ENCODE peak calls at places on chromosome 3, in seven cellular contexts. G, L, O, J, Z, U and Y are unnamed samples.

GRCh38 chr3:102125197-102125993 is 276.1 kb downstream of the NFKBIZ start:
- DNase-seq in G (no peak), L (no peak), O (no peak), J (no peak), Z (no peak), U (no peak), Y (no peak)

GRCh38 chr3:168053115-168053514 is 42.6 kb downstream of the GOLIM4 start:
- DNase-seq in G (no peak), L (peak), O (no peak), J (no peak), Z (no peak), U (peak), Y (no peak)

GRCh38 chr3:192772495-192772894 is 45.2 kb upstream of the FGF12 start:
- DNase-seq in G (peak), L (no peak), O (peak), J (peak), Z (peak), U (peak), Y (peak)

GRCh38 chr3:63908081-63908736 is 4.0 kb downstream of the SCAANT1 start:
- DNase-seq in G (peak), L (peak), O (no peak), J (no peak), Z (no peak), U (peak), Y (no peak)

GRCh38 chr3:66495633-66496032 is 5.2 kb downstream of the LRIG1 start:
- DNase-seq in G (no peak), L (no peak), O (no peak), J (no peak), Z (peak), U (no peak), Y (no peak)

GRCh38 chr3:139764936-139765335 is 87.2 kb upstream of the NMNAT3 start:
- DNase-seq in G (peak), L (peak), O (peak), J (no peak), Z (no peak), U (peak), Y (no peak)

GRCh38 chr3:65888980-65889706 is 149.6 kb downstream of the MAGI1 start:
- DNase-seq in G (peak), L (peak), O (peak), J (no peak), Z (peak), U (peak), Y (no peak)

GRCh38 chr3:111913163-111913763 is 54.2 kb downstream of the PHLDB2 start:
- DNase-seq in G (no peak), L (no peak), O (no peak), J (no peak), Z (no peak), U (no peak), Y (no peak)

GRCh38 chr3:14728113-14728512 is 53.2 kb downstream of the C3orf20 start:
- DNase-seq in G (no peak), L (no peak), O (no peak), J (no peak), Z (no peak), U (no peak), Y (no peak)

GRCh38 chr3:190825389-190826016 is 37.0 kb downstream of the GMNC start:
- DNase-seq in G (no peak), L (peak), O (peak), J (no peak), Z (no peak), U (peak), Y (no peak)

GRCh38 chr3:47856669-47857068 is 53.7 kb downstream of the DHX30 start:
- DNase-seq in G (no peak), L (no peak), O (no peak), J (no peak), Z (no peak), U (no peak), Y (no peak)

GRCh38 chr3:194139085-194139976 is 3.4 kb downstream of the HES1 start:
- DNase-seq in G (peak), L (no peak), O (peak), J (peak), Z (peak), U (peak), Y (peak)

DNA sequence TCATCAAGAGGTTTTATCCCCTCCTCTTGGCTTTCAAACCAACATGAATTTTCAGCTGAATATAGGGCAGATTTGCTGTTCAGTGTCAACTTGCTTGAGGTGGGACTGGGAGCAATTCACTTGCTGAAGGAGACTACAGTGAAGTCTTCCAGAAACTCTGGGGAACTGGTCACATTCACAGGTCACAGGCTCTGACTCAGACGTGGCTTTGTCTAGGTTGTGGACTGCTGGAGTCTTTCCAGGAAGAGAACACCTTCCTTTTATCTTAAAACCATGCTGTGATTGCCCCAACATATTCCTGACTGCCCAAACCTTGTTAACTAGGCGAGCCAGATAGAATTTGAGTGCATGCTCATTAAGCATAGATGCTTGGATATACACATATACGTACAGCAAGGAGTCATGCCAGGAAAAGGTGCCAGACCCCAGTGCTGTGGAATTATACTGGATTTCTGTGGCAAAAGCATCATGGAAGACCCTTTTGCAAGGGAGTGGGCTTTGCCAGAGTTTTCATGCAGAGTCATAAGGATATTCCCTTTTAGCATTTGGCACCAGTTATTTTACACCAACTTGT is 399.1 kb upstream of the TBL1XR1 start:
- DNase-seq in G (no peak), L (no peak), O (peak), J (no peak), Z (no peak), U (peak), Y (no peak)
- H2AFZ ChIP-seq in G (no peak), L (no peak), O (no peak), J (no peak), Z (no peak), U (no peak), Y (no peak)

GRCh38 chr3:196688349-196688748 is 23.7 kb downstream of the CEP19 start:
- DNase-seq in G (peak), L (peak), O (peak), J (no peak), Z (no peak), U (peak), Y (no peak)

GRCh38 chr3:196694941-196695848 is 16.9 kb downstream of the CEP19 start:
- DNase-seq in G (no peak), L (no peak), O (no peak), J (no peak), Z (no peak), U (no peak), Y (no peak)

GRCh38 chr3:196686436-196686835 is 25.6 kb downstream of the CEP19 start:
- DNase-seq in G (no peak), L (no peak), O (no peak), J (no peak), Z (no peak), U (peak), Y (no peak)

GRCh38 chr3:196694202-196694638 is 17.8 kb downstream of the CEP19 start:
- DNase-seq in G (peak), L (peak), O (no peak), J (no peak), Z (no peak), U (peak), Y (no peak)

GRCh38 chr3:196689941-196690660 is 21.9 kb downstream of the CEP19 start:
- DNase-seq in G (no peak), L (no peak), O (no peak), J (no peak), Z (no peak), U (no peak), Y (peak)
- H2AFZ ChIP-seq in G (no peak), L (no peak), O (no peak), J (peak), Z (no peak), U (no peak), Y (peak)

GRCh38 chr3:175002732-175003143 is 143.6 kb downstream of the NAALADL2 start:
- DNase-seq in G (peak), L (peak), O (peak), J (no peak), Z (no peak), U (peak), Y (no peak)

GRCh38 chr3:175005881-175006280 is 146.7 kb downstream of the NAALADL2 start:
- DNase-seq in G (no peak), L (peak), O (no peak), J (no peak), Z (no peak), U (peak), Y (no peak)

GRCh38 chr3:175003590-175003989 is 144.5 kb downstream of the NAALADL2 start:
- DNase-seq in G (no peak), L (no peak), O (no peak), J (no peak), Z (no peak), U (no peak), Y (no peak)

GRCh38 chr3:175007316-175007715 is 148.2 kb downstream of the NAALADL2 start:
- DNase-seq in G (no peak), L (no peak), O (no peak), J (no peak), Z (no peak), U (no peak), Y (no peak)

DNA sequence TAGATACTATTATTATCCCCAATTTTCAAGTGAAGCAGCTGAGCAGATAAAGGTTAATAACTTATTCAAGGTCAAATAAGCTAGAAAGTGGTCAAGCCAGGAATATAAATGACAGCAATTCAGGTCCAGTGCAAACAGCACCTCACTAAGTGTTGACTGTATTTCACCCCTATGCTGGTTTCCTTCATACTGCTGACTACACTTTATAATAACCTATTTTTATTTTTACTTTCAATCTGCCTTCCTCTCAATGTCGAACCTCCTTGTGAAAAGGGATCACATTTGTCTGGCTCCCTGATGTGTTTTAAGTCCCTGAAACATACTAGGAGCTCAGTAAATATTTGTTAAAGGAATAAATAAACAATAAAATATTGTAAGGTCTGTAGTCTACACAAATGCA is 146.1 kb downstream of the NAALADL2 start:
- DNase-seq in G (no peak), L (peak), O (no peak), J (no peak), Z (peak), U (peak), Y (no peak)
- H2AFZ ChIP-seq in G (no peak), L (peak), O (no peak), J (no peak), Z (peak), U (peak), Y (no peak)

GRCh38 chr3:198043149-198043548 is 83.1 kb downstream of the LMLN start:
- DNase-seq in G (no peak), L (no peak), O (no peak), J (no peak), Z (no peak), U (no peak), Y (no peak)
- H2AFZ ChIP-seq in G (no peak), L (no peak), O (no peak), J (no peak), Z (no peak), U (no peak), Y (no peak)

GRCh38 chr3:88150371-88150770 is 612 bp downstream of the C3orf38 start:
- DNase-seq in G (no peak), L (no peak), O (peak), J (no peak), Z (peak), U (peak), Y (peak)

GRCh38 chr3:88150771-88151170 is 1.0 kb downstream of the C3orf38 start:
- DNase-seq in G (no peak), L (no peak), O (no peak), J (no peak), Z (no peak), U (peak), Y (peak)

GRCh38 chr3:88149516-88150362 is at the start of gene C3orf38:
- DNase-seq in G (peak), L (peak), O (peak), J (peak), Z (peak), U (peak), Y (peak)

GRCh38 chr3:88149146-88149515 is 628 bp upstream of the C3orf38 start:
- DNase-seq in G (peak), L (peak), O (peak), J (no peak), Z (peak), U (peak), Y (no peak)

DNA sequence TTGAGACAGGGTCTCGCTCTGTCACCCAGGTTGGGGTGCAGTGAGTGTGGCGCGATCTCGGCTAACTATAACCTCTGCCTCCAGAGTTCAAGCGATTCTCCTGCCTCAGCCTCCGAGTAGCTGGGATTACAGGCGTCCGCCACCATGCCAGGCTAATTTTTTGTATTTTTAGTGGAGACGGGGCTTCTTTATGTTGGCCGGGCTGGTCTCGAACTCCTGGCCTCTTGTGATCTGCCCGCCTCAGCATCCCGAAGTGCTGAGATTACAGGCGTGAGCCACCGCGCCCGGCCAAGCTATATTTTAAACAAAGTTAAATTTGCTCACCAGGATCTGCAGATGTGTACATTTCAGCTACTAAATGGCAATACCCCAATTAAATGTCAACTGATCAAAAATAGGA is 1.1 kb upstream of the C3orf38 start:
- DNase-seq in G (no peak), L (no peak), O (no peak), J (no peak), Z (no peak), U (no peak), Y (no peak)
- H2AFZ ChIP-seq in G (no peak), L (peak), O (peak), J (peak), Z (peak), U (peak), Y (peak)